ENCODE peak calls at places on chromosomes 11 and 22, in nine cellular contexts. F is CD8-positive, alpha-beta T cell; G is LHCN-M2; T is activated T-cell treated with anti-CD3 and anti-CD28 coated beads for 1 hour; Q is omental fat pad; P is GM13976; J is NCI-H1092 treated with DMSO at 0.1 percent for 48 hours; R is fibroblast of lung; C is GM12891. K is an unnamed sample.

GRCh38 chr22:22720201-22720723 is 75.8 kb downstream of the GGTLC2 start:
- DNase-seq in F (peak; percentile 54), G (peak; percentile 40), T (peak; percentile 13), Q (no peak), P (peak; percentile 65), J (peak; percentile 50), R (peak; percentile 10), C (no peak), K (peak; percentile 29)

GRCh38 chr11:4038973-4039372 is 55.6 kb upstream of the RRM1 start:
- DNase-seq in F (no peak), G (peak; percentile 57), T (no peak), Q (no peak), P (no peak), J (no peak), R (peak; percentile 32), C (no peak), K (no peak)

GRCh38 chr11:97019754-97020153 is 629.9 kb downstream of the JRKL start:
- DNase-seq in F (no peak), G (no peak), T (no peak), Q (no peak), P (no peak), J (no peak), R (no peak), C (no peak), K (no peak)

GRCh38 chr22:29480512-29481264 is 670 bp downstream of the NEFH start:
- DNase-seq in F (no peak), G (peak; percentile 78), T (peak; percentile 2), Q (no peak), P (no peak), J (no peak), R (peak; percentile 60), C (no peak), K (peak; percentile 75)

GRCh38 chr11:2793781-2794418 is 91.7 kb downstream of the CDKN1C start:
- DNase-seq in F (no peak), G (no peak), T (no peak), Q (no peak), P (no peak), J (no peak), R (no peak), C (no peak), K (no peak)

GRCh38 chr11:120031612-120032600 is 106.0 kb downstream of the TRIM29 start:
- DNase-seq in F (no peak), G (no peak), T (no peak), Q (no peak), P (no peak), J (no peak), R (no peak), C (no peak), K (no peak)

GRCh38 chr22:31816750-31817149 is 62.9 kb downstream of the DEPDC5 start:
- DNase-seq in F (no peak), G (no peak), T (no peak), Q (no peak), P (no peak), J (no peak), R (no peak), C (no peak), K (no peak)

GRCh38 chr22:20130739-20131592 is 638 bp upstream of the ZDHHC8 start:
- DNase-seq in F (peak; percentile 78), G (peak; percentile 48), T (peak; percentile 76), Q (peak; percentile 67), P (peak; percentile 91), J (peak; percentile 67), R (peak; percentile 84), C (peak; percentile 86), K (peak; percentile 91)